ENCODE peak calls at places on chromosomes 13 and 19, in five cellular contexts. One of them, this sample, is unnamed.
A peak's percentile ranks its signal among the peaks of the same experiment; 100 is the strongest.

GRCh38 chr19:35718345-35719041 is 690 bp downstream of the KMT2B start:
- DNase-seq in neuronal stem cell: peak; percentile 21
- DNase-seq in GM23338: peak; percentile 37
- DNase-seq in neural progenitor cell: no peak
- DNase-seq in hepatocyte: peak; percentile 52
- DNase-seq in this sample: no peak

GRCh38 chr13:94329754-94330551 is 149.5 kb downstream of the DCT start:
- DNase-seq in neuronal stem cell: no peak
- DNase-seq in GM23338: no peak
- DNase-seq in neural progenitor cell: no peak
- DNase-seq in hepatocyte: peak; percentile 42
- DNase-seq in this sample: peak; percentile 97

GRCh38 chr13:61128850-61129645 is 286.6 kb downstream of the PCDH20 start:
- DNase-seq in neuronal stem cell: no peak
- DNase-seq in GM23338: no peak
- DNase-seq in neural progenitor cell: no peak
- DNase-seq in hepatocyte: no peak
- DNase-seq in this sample: no peak

GRCh38 chr19:14167594-14168138 is 31.3 kb upstream of the ASF1B start:
- DNase-seq in neuronal stem cell: no peak
- DNase-seq in GM23338: no peak
- DNase-seq in neural progenitor cell: no peak
- DNase-seq in hepatocyte: no peak
- DNase-seq in this sample: no peak

GRCh38 chr19:50266896-50267295 is 62.3 kb downstream of the KCNC3 start:
- DNase-seq in neuronal stem cell: no peak
- DNase-seq in GM23338: peak; percentile 96
- DNase-seq in neural progenitor cell: peak; percentile 53
- DNase-seq in hepatocyte: no peak
- DNase-seq in this sample: no peak

GRCh38 chr13:95724252-95724651 is 47.3 kb downstream of the DNAJC3 start:
- DNase-seq in neuronal stem cell: no peak
- DNase-seq in GM23338: no peak
- DNase-seq in neural progenitor cell: no peak
- DNase-seq in hepatocyte: no peak
- DNase-seq in this sample: no peak

GRCh38 chr13:69296130-69296529 is 811.5 kb upstream of the ATXN8OS start:
- DNase-seq in neuronal stem cell: no peak
- DNase-seq in GM23338: no peak
- DNase-seq in neural progenitor cell: no peak
- DNase-seq in hepatocyte: no peak
- DNase-seq in this sample: no peak

GRCh38 chr19:12782174-12782423 is 6.7 kb upstream of the HOOK2 start:
- DNase-seq in neuronal stem cell: no peak
- DNase-seq in GM23338: no peak
- DNase-seq in neural progenitor cell: no peak
- DNase-seq in hepatocyte: no peak
- DNase-seq in this sample: no peak

GRCh38 chr19:50639121-50640112 is at the start of gene SYT3:
- DNase-seq in neuronal stem cell: peak; percentile 66
- DNase-seq in GM23338: peak; percentile 91
- DNase-seq in neural progenitor cell: peak; percentile 87
- DNase-seq in hepatocyte: peak; percentile 72
- DNase-seq in this sample: peak; percentile 19

GRCh38 chr19:19386373-19386869 is 19.1 kb upstream of the GATAD2A start:
- DNase-seq in neuronal stem cell: no peak
- DNase-seq in GM23338: peak; percentile 52
- DNase-seq in neural progenitor cell: no peak
- DNase-seq in hepatocyte: no peak
- DNase-seq in this sample: no peak

GRCh38 chr19:35462476-35462953 is 14.5 kb downstream of the FFAR2 start:
- DNase-seq in neuronal stem cell: no peak
- DNase-seq in GM23338: no peak
- DNase-seq in neural progenitor cell: no peak
- DNase-seq in hepatocyte: no peak
- DNase-seq in this sample: no peak

GRCh38 chr13:90683711-90684131 is 663.8 kb upstream of the MIR17HG start:
- DNase-seq in neuronal stem cell: no peak
- DNase-seq in GM23338: no peak
- DNase-seq in neural progenitor cell: no peak
- DNase-seq in hepatocyte: no peak
- DNase-seq in this sample: peak; percentile 17

GRCh38 chr19:13835791-13836723 is 40.8 kb downstream of the ZSWIM4 start:
- DNase-seq in neuronal stem cell: no peak
- DNase-seq in GM23338: no peak
- DNase-seq in neural progenitor cell: no peak
- DNase-seq in hepatocyte: no peak
- DNase-seq in this sample: no peak

GRCh38 chr13:50299546-50300249 is 284.5 kb downstream of the KCNRG start:
- DNase-seq in neuronal stem cell: no peak
- DNase-seq in GM23338: no peak
- DNase-seq in neural progenitor cell: no peak
- DNase-seq in hepatocyte: no peak
- DNase-seq in this sample: peak; percentile 66

GRCh38 chr19:46159893-46160775 is 12.1 kb downstream of the IGFL2 start:
- DNase-seq in neuronal stem cell: no peak
- DNase-seq in GM23338: no peak
- DNase-seq in neural progenitor cell: no peak
- DNase-seq in hepatocyte: no peak
- DNase-seq in this sample: no peak

GRCh38 chr13:91017031-91017668 is 330.3 kb upstream of the MIR17HG start:
- DNase-seq in neuronal stem cell: peak; percentile 41
- DNase-seq in GM23338: peak; percentile 64
- DNase-seq in neural progenitor cell: peak; percentile 66
- DNase-seq in hepatocyte: peak; percentile 67
- DNase-seq in this sample: peak; percentile 47

GRCh38 chr19:49470615-49470978 is 3.4 kb upstream of the FLT3LG start:
- DNase-seq in neuronal stem cell: no peak
- DNase-seq in GM23338: no peak
- DNase-seq in neural progenitor cell: no peak
- DNase-seq in hepatocyte: no peak
- DNase-seq in this sample: no peak

GRCh38 chr13:27988520-27988919 is at the start of gene URAD:
- DNase-seq in neuronal stem cell: no peak
- DNase-seq in GM23338: no peak
- DNase-seq in neural progenitor cell: no peak
- DNase-seq in hepatocyte: peak; percentile 55
- DNase-seq in this sample: no peak

DNA sequence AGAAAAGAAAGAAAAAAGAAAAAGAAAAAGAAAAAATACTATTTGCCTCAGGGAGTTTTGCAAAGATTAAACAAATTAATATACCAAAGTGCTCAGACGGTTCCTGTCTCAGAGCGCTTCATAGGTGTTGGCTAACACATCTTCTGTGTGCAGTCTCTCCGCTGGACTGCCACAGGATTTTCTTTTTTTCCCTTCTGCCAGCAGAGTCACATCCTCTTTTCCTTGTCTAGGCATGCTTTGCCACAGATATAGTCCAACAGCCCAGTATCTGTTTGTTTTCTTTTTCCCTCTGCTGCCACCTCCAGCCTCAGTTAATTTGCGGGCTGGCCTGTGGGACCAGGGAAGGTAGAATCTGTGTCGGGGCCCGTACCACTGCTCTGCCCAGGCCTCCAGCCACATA is 3.4 kb upstream of the URAD start:
- DNase-seq in neuronal stem cell: no peak
- DNase-seq in GM23338: no peak
- DNase-seq in neural progenitor cell: no peak
- DNase-seq in hepatocyte: no peak
- DNase-seq in this sample: no peak
- H3K27ac ChIP-seq in neuronal stem cell: no peak overlapping the region
- H3K27ac ChIP-seq in GM23338: no peak overlapping the region
- H3K27ac ChIP-seq in neural progenitor cell: no peak overlapping the region
- H3K27ac ChIP-seq in hepatocyte: no peak overlapping the region
- H3K27ac ChIP-seq in this sample: no peak overlapping the region

GRCh38 chr19:42074513-42075363 is 1.2 kb upstream of the ZNF574 start:
- DNase-seq in neuronal stem cell: no peak
- DNase-seq in GM23338: peak; percentile 50
- DNase-seq in neural progenitor cell: no peak
- DNase-seq in hepatocyte: peak; percentile 34
- DNase-seq in this sample: no peak

GRCh38 chr19:42075616-42076374 is at the start of gene ZNF574:
- DNase-seq in neuronal stem cell: peak; percentile 99
- DNase-seq in GM23338: peak; percentile 100
- DNase-seq in neural progenitor cell: peak; percentile 100
- DNase-seq in hepatocyte: peak; percentile 100
- DNase-seq in this sample: peak; percentile 99

GRCh38 chr19:42078058-42078457 is 2.1 kb downstream of the ZNF574 start:
- DNase-seq in neuronal stem cell: no peak
- DNase-seq in GM23338: no peak
- DNase-seq in neural progenitor cell: no peak
- DNase-seq in hepatocyte: no peak
- DNase-seq in this sample: no peak

GRCh38 chr19:42075364-42075615 is 676 bp upstream of the ZNF574 start:
- DNase-seq in neuronal stem cell: no peak
- DNase-seq in GM23338: no peak
- DNase-seq in neural progenitor cell: no peak
- DNase-seq in hepatocyte: no peak
- DNase-seq in this sample: no peak

DNA sequence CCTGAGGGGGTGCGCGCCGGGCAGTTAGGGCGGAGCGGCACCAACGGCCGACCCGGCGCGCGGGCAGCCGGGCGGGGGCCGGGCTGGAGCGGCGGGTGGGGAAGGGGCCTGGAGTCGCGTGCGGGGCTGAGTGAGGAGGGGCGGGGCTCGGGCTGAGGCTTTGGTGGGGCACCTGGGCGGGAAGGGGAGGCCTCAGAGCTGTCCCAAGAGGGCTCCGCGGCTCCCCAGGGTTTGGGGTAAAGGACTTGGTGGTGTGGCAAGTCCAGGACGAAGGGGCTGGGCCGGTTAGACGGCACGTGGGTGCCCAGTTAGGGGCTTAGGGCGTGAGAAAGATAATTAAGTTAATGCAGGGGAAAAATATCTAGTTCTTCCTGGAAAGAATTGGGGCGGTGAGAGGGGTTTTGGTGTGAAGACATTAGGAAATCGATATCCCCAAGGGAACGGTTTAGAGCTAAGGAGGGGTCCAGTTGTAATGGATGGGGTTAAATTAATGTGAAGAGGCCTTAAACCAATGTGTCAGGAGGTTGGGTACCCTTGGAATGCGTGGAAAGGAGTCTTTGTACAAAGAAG is 494 bp downstream of the ZNF574 start:
- DNase-seq in neuronal stem cell: no peak
- DNase-seq in GM23338: peak; percentile 65
- DNase-seq in neural progenitor cell: no peak
- DNase-seq in hepatocyte: no peak
- DNase-seq in this sample: no peak
- H3K4me1 ChIP-seq in neuronal stem cell: peaks cover 13% of the 10 kb centered on the region
- H3K4me1 ChIP-seq in GM23338: peaks cover 14% of the 10 kb centered on the region
- H3K4me1 ChIP-seq in neural progenitor cell: peaks cover 11% of the 10 kb centered on the region
- H3K4me1 ChIP-seq in hepatocyte: peaks cover 15% of the 10 kb centered on the region
- H3K4me1 ChIP-seq in this sample: peaks cover 4% of the 10 kb centered on the region

DNA sequence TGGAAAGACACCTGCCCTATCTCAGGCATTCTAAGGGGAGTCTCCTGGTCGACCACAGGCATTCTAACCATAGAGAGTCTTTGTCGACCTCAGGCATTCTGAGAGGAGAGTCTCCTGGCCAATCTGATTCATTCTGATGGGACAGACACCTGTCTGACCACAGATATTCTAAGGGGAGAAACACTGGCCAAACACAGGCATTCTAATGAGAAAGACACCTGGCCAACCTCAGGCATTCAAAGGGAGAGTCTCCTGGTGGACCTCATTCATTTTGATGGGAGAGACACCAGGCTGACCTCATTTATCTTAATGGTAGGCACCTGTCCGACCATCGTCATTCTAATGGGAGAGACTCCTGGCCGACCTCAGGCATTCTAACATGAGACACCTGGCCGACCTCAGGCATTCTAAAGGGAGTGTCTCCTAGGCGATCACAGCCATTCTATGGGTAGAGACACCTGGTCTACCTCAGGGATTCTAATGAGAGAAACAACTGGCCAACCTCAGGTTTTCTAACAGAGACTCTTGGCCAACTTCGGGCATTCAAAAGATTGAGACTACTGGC is 1351.5 kb downstream of the UQCRFS1 start:
- DNase-seq in neuronal stem cell: no peak
- DNase-seq in GM23338: no peak
- DNase-seq in neural progenitor cell: no peak
- DNase-seq in hepatocyte: no peak
- DNase-seq in this sample: no peak
- H3K4me2 ChIP-seq in neuronal stem cell: no peak overlapping the region
- H3K4me2 ChIP-seq in GM23338: no peak overlapping the region
- H3K4me2 ChIP-seq in neural progenitor cell: no peak overlapping the region
- H3K4me2 ChIP-seq in hepatocyte: no peak overlapping the region
- H3K4me2 ChIP-seq in this sample: no peak overlapping the region

GRCh38 chr13:21413013-21413412 is 46.1 kb downstream of the ZDHHC20 start:
- DNase-seq in neuronal stem cell: no peak
- DNase-seq in GM23338: no peak
- DNase-seq in neural progenitor cell: no peak
- DNase-seq in hepatocyte: no peak
- DNase-seq in this sample: peak; percentile 23
- H3K27ac ChIP-seq in neuronal stem cell: no peak overlapping the region
- H3K27ac ChIP-seq in GM23338: no peak overlapping the region
- H3K27ac ChIP-seq in neural progenitor cell: no peak overlapping the region
- H3K27ac ChIP-seq in hepatocyte: no peak overlapping the region
- H3K27ac ChIP-seq in this sample: no peak overlapping the region

GRCh38 chr19:1273263-1274041 is 1.9 kb upstream of the FAM174C start:
- DNase-seq in neuronal stem cell: no peak
- DNase-seq in GM23338: no peak
- DNase-seq in neural progenitor cell: no peak
- DNase-seq in hepatocyte: no peak
- DNase-seq in this sample: no peak

GRCh38 chr19:1275976-1276619 is 768 bp downstream of the FAM174C start:
- DNase-seq in neuronal stem cell: no peak
- DNase-seq in GM23338: no peak
- DNase-seq in neural progenitor cell: no peak
- DNase-seq in hepatocyte: no peak
- DNase-seq in this sample: no peak

GRCh38 chr19:1275260-1275975 is at the start of gene FAM174C:
- DNase-seq in neuronal stem cell: peak; percentile 93
- DNase-seq in GM23338: peak; percentile 98
- DNase-seq in neural progenitor cell: peak; percentile 98
- DNase-seq in hepatocyte: peak; percentile 98
- DNase-seq in this sample: peak; percentile 96

GRCh38 chr19:1274081-1274851 is 1.1 kb upstream of the FAM174C start:
- DNase-seq in neuronal stem cell: no peak
- DNase-seq in GM23338: no peak
- DNase-seq in neural progenitor cell: no peak
- DNase-seq in hepatocyte: no peak
- DNase-seq in this sample: no peak

DNA sequence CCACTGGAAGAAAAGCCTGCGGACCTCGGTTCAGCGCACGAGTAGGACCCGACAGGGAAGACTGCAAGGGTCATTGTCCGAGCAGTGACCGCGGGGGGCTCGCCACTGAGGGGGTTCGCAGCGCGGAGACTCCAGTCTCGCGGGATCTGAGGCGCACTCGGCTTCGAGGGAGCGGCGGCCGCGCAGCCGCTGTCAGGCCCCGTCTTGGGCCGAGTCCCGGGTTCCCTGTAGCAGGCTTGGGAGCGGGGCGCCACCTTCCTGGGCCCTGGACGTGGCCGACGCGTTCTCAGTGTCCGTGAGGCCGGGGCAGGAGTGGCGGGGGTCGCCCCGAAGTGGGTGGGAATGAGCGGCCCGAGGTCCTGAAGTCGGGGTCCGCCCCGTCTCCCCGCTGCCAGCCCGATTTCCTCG is 474 bp upstream of the FAM174C start:
- DNase-seq in neuronal stem cell: no peak
- DNase-seq in GM23338: peak; percentile 65
- DNase-seq in neural progenitor cell: peak; percentile 67
- DNase-seq in hepatocyte: no peak
- DNase-seq in this sample: no peak
- H3K4me1 ChIP-seq in neuronal stem cell: peaks cover 27% of the 10 kb centered on the region
- H3K4me1 ChIP-seq in GM23338: peaks cover 31% of the 10 kb centered on the region
- H3K4me1 ChIP-seq in neural progenitor cell: peaks cover 40% of the 10 kb centered on the region
- H3K4me1 ChIP-seq in hepatocyte: peaks cover 38% of the 10 kb centered on the region
- H3K4me1 ChIP-seq in this sample: peaks cover 34% of the 10 kb centered on the region

GRCh38 chr13:20360041-20360491 is 127.9 kb upstream of the GJB6 start:
- DNase-seq in neuronal stem cell: no peak
- DNase-seq in GM23338: no peak
- DNase-seq in neural progenitor cell: no peak
- DNase-seq in hepatocyte: no peak
- DNase-seq in this sample: peak; percentile 88
- H3K4me2 ChIP-seq in neuronal stem cell: no peak overlapping the region
- H3K4me2 ChIP-seq in GM23338: no peak overlapping the region
- H3K4me2 ChIP-seq in neural progenitor cell: no peak overlapping the region
- H3K4me2 ChIP-seq in hepatocyte: no peak overlapping the region
- H3K4me2 ChIP-seq in this sample: no peak overlapping the region

This sample was measured in fibroblast of lung.